ENCODE peak calls at places on chromosomes 7 and 10, in five cellular contexts. C, E, I, F and Q are unnamed samples.

GRCh38 chr10:63713191-63714144 is 192.3 kb downstream of the REEP3 start:
- DNase-seq in C (peak; percentile 94), E (no peak), I (no peak), F (no peak), Q (peak; percentile 100)

GRCh38 chr7:104643587-104644217 is 315.3 kb downstream of the LHFPL3 start:
- DNase-seq in C (peak; percentile 64), E (no peak), I (no peak), F (no peak), Q (peak; percentile 1)

GRCh38 chr10:6782378-6782777 is 202.3 kb upstream of the PRKCQ start:
- DNase-seq in C (no peak), E (no peak), I (no peak), F (no peak), Q (no peak)

GRCh38 chr10:43347997-43348396 is 23.4 kb upstream of the FXYD4 start:
- DNase-seq in C (no peak), E (no peak), I (no peak), F (no peak), Q (no peak)

GRCh38 chr10:99236627-99237309 is 1.1 kb upstream of the HPSE2 start:
- DNase-seq in C (peak; percentile 57), E (no peak), I (no peak), F (no peak), Q (no peak)

GRCh38 chr7:94662548-94662947 is 6.6 kb upstream of the SGCE start:
- DNase-seq in C (no peak), E (no peak), I (no peak), F (no peak), Q (no peak)

GRCh38 chr7:155850001-155850436 is 37.8 kb upstream of the SHH start:
- DNase-seq in C (no peak), E (no peak), I (no peak), F (no peak), Q (no peak)

GRCh38 chr10:76433161-76434005 is 1002.0 kb downstream of the LRMDA start:
- DNase-seq in C (no peak), E (no peak), I (no peak), F (no peak), Q (no peak)

GRCh38 chr10:103812431-103812830 is 42.9 kb downstream of the SH3PXD2A start:
- DNase-seq in C (no peak), E (no peak), I (no peak), F (no peak), Q (no peak)

GRCh38 chr7:6652446-6653011 is 15.4 kb downstream of the ZNF316 start:
- DNase-seq in C (no peak), E (peak; percentile 45), I (peak; percentile 24), F (no peak), Q (no peak)

GRCh38 chr10:131961047-131961776 is 20.5 kb downstream of the BNIP3 start:
- DNase-seq in C (no peak), E (no peak), I (no peak), F (no peak), Q (no peak)

GRCh38 chr10:18976681-18977251 is 71.8 kb upstream of the MALRD1 start:
- DNase-seq in C (no peak), E (no peak), I (no peak), F (no peak), Q (no peak)

GRCh38 chr7:137772748-137773147 is 74.0 kb downstream of the DGKI start:
- DNase-seq in C (no peak), E (no peak), I (no peak), F (no peak), Q (no peak)

GRCh38 chr10:109166935-109167334 is 756.4 kb downstream of the XPNPEP1 start:
- DNase-seq in C (no peak), E (no peak), I (no peak), F (no peak), Q (no peak)